ENCODE peak calls at places on chromosome 13, in four cellular contexts. F is IMR-90, S is left ventricle myocardium superior, R is GM04503. X is an unnamed sample.
A peak's percentile ranks its signal among the peaks of the same experiment; 100 is the strongest.

GRCh38 chr13:94609196-94609595 is 7.5 kb downstream of the GPR180 start:
- DNase-seq in S (no peak), F (no peak), R (no peak), X (no peak)

GRCh38 chr13:100976993-100977392 is 302.4 kb upstream of the TMTC4 start:
- DNase-seq in S (no peak), R (no peak), F (no peak), X (no peak)

GRCh38 chr13:80737513-80737912 is 396.6 kb upstream of the SPRY2 start:
- DNase-seq in R (no peak), F (no peak), S (peak; percentile 73), X (no peak)

GRCh38 chr13:107743523-107743922 is 471.8 kb downstream of the LIG4 start:
- DNase-seq in S (no peak), R (no peak), F (peak; percentile 57), X (no peak)

GRCh38 chr13:112686987-112687386 is 2.9 kb upstream of the ATP11A start:
- DNase-seq in S (no peak), R (no peak), F (no peak), X (no peak)

GRCh38 chr13:30526612-30527217 is 61.0 kb upstream of the HMGB1 start:
- DNase-seq in F (peak; percentile 25), R (no peak), S (no peak), X (peak; percentile 77)

GRCh38 chr13:61255035-61255796 is 160.4 kb downstream of the PCDH20 start:
- DNase-seq in S (no peak), R (no peak), F (no peak), X (no peak)

GRCh38 chr13:51731759-51732158 is 72.2 kb downstream of the DHRS12 start:
- DNase-seq in S (no peak), R (peak; percentile 43), F (peak; percentile 54), X (peak; percentile 70)

GRCh38 chr13:48580185-48580803 is 47.4 kb upstream of the RCBTB2 start:
- DNase-seq in S (peak; percentile 64), R (no peak), F (peak; percentile 56), X (peak; percentile 59)

GRCh38 chr13:99228737-99229691 is 28.4 kb downstream of the UBAC2 start:
- DNase-seq in R (peak; percentile 91), F (peak; percentile 87), S (no peak), X (peak; percentile 29)

GRCh38 chr13:43433691-43434121 is 353.1 kb downstream of the ENOX1 start:
- DNase-seq in S (no peak), F (no peak), R (no peak), X (no peak)

GRCh38 chr13:63201493-63201892 is 1785.8 kb upstream of the PCDH20 start:
- DNase-seq in R (no peak), S (no peak), F (no peak), X (no peak)

GRCh38 chr13:38883783-38884182 is 106.8 kb downstream of the STOML3 start:
- DNase-seq in S (no peak), R (no peak), F (no peak), X (no peak)

GRCh38 chr13:19382111-19382510 is 179.2 kb downstream of the TPTE2 start:
- DNase-seq in F (no peak), S (no peak), R (no peak), X (no peak)

GRCh38 chr13:106566682-106567420 is 1.1 kb downstream of the ARGLU1 start:
- DNase-seq in S (peak; percentile 76), R (no peak), F (peak; percentile 62), X (peak; percentile 51)

GRCh38 chr13:27043013-27043412 is 128.6 kb downstream of the USP12 start:
- DNase-seq in S (no peak), F (peak; percentile 98), R (peak; percentile 96), X (peak; percentile 91)

GRCh38 chr13:93248627-93249047 is 22.0 kb downstream of the GPC6 start:
- DNase-seq in S (peak; percentile 19), F (peak; percentile 35), R (no peak), X (peak; percentile 67)

GRCh38 chr13:98787173-98787572 is 34.7 kb upstream of the SLC15A1 start:
- DNase-seq in R (no peak), S (no peak), F (no peak), X (no peak)

GRCh38 chr13:98591721-98592352 is 14.9 kb upstream of the STK24 start:
- DNase-seq in F (no peak), R (no peak), S (no peak), X (no peak)

GRCh38 chr13:23695711-23696512 is 125.7 kb downstream of the TNFRSF19 start:
- DNase-seq in S (peak; percentile 73), F (no peak), R (no peak), X (no peak)

GRCh38 chr13:40109324-40109958 is 454.0 kb downstream of the COG6 start:
- DNase-seq in R (peak; percentile 71), S (no peak), F (peak; percentile 73), X (peak; percentile 99)

GRCh38 chr13:98752111-98752941 is at the start of gene SLC15A1:
- DNase-seq in R (no peak), F (no peak), S (no peak), X (no peak)

GRCh38 chr13:110771194-110771593 is 57.7 kb downstream of the ING1 start:
- DNase-seq in F (peak; percentile 29), R (no peak), S (no peak), X (no peak)

GRCh38 chr13:95155504-95155903 is 145.7 kb downstream of the ABCC4 start:
- DNase-seq in F (no peak), S (no peak), R (no peak), X (no peak)

GRCh38 chr13:91878491-91878890 is 480.1 kb downstream of the GPC5 start:
- DNase-seq in S (no peak), F (no peak), R (no peak), X (no peak)

GRCh38 chr13:42348576-42348975 is 76.6 kb downstream of the AKAP11 start:
- DNase-seq in S (no peak), R (no peak), F (no peak), X (no peak)

GRCh38 chr13:40124648-40125045 is 469.2 kb downstream of the COG6 start:
- DNase-seq in S (no peak), F (no peak), R (no peak), X (no peak)

GRCh38 chr13:108408670-108409069 is 139.2 kb downstream of the TNFSF13B start:
- DNase-seq in R (no peak), S (no peak), F (no peak), X (no peak)

GRCh38 chr13:35733832-35734231 is 257.3 kb upstream of the MAB21L1 start:
- DNase-seq in S (no peak), F (no peak), R (no peak), X (peak; percentile 60)

GRCh38 chr13:53250272-53250875 is 221.8 kb downstream of the OLFM4 start:
- DNase-seq in S (no peak), R (peak; percentile 19), F (peak; percentile 72), X (peak; percentile 70)

GRCh38 chr13:80131204-80131603 is 209.7 kb downstream of the SPRY2 start:
- DNase-seq in F (peak; percentile 46), S (peak; percentile 87), R (no peak), X (peak; percentile 91)

GRCh38 chr13:94312511-94313191 is 166.8 kb downstream of the DCT start:
- DNase-seq in F (no peak), S (no peak), R (no peak), X (no peak)

GRCh38 chr13:28442872-28443271 is 52.1 kb downstream of the FLT1 start:
- DNase-seq in R (no peak), S (peak; percentile 31), F (no peak), X (no peak)

GRCh38 chr13:51717786-51718398 is 86.1 kb downstream of the DHRS12 start:
- DNase-seq in S (no peak), R (no peak), F (peak; percentile 22), X (no peak)